ENCODE peak calls at places on chromosomes 12 and 14, in six cellular contexts. Q is coronary artery, D is upper lobe of right lung, H is NB4, W is right lobe of liver, N is cardiac muscle cell. C is an unnamed sample.

GRCh38 chr12:43805149-43805856 is 814 bp downstream of the TWF1 start:
- DNase-seq in Q (no peak), D (no peak), H (peak), W (no peak), N (peak), C (no peak)

GRCh38 chr12:108563804-108564151 is 1.4 kb downstream of the ISCU start:
- DNase-seq in Q (no peak), D (no peak), H (no peak), W (no peak), N (no peak), C (no peak)

GRCh38 chr12:117587646-117588287 is 226.3 kb upstream of the NOS1 start:
- DNase-seq in Q (no peak), D (peak), H (peak), W (peak), N (peak), C (no peak)

GRCh38 chr14:96271421-96271762 is 15.4 kb downstream of the BDKRB1 start:
- DNase-seq in Q (no peak), D (no peak), H (peak), W (no peak), N (no peak), C (peak)

GRCh38 chr14:78232666-78233065 is 62.5 kb downstream of the NRXN3 start:
- DNase-seq in Q (no peak), D (no peak), H (no peak), W (no peak), N (no peak), C (no peak)

GRCh38 chr12:25830456-25830855 is 128.0 kb upstream of the RASSF8 start:
- DNase-seq in Q (no peak), D (no peak), H (no peak), W (no peak), N (no peak), C (no peak)

GRCh38 chr12:74537707-74538385 is at the start of gene ATXN7L3B:
- DNase-seq in Q (peak), D (peak), H (peak), W (peak), N (peak), C (peak)

GRCh38 chr12:90211017-90211416 is 502.4 kb upstream of the ATP2B1 start:
- DNase-seq in Q (no peak), D (no peak), H (no peak), W (no peak), N (peak), C (peak)

GRCh38 chr12:45034861-45035265 is 16.0 kb downstream of the DBX2 start:
- DNase-seq in Q (no peak), D (no peak), H (no peak), W (no peak), N (no peak), C (no peak)

GRCh38 chr12:70920251-70920851 is at the start of gene PTPRR:
- DNase-seq in Q (no peak), D (peak), H (no peak), W (no peak), N (peak), C (no peak)

GRCh38 chr12:19759229-19759628 is 319.9 kb downstream of the AEBP2 start:
- DNase-seq in Q (no peak), D (no peak), H (no peak), W (no peak), N (peak), C (no peak)

GRCh38 chr12:122842505-122843405 is 7.5 kb downstream of the HIP1R start:
- DNase-seq in Q (peak), D (no peak), H (no peak), W (no peak), N (no peak), C (no peak)

GRCh38 chr12:39620664-39621658 is 1.4 kb upstream of the ABCD2 start:
- DNase-seq in Q (no peak), D (no peak), H (no peak), W (no peak), N (peak), C (no peak)

GRCh38 chr14:68816183-68816942 is 23.5 kb upstream of the ZFP36L1 start:
- DNase-seq in Q (peak), D (peak), H (peak), W (peak), N (peak), C (no peak)

GRCh38 chr14:50812856-50813543 is 18.0 kb downstream of the NIN start:
- DNase-seq in Q (no peak), D (no peak), H (peak), W (no peak), N (no peak), C (no peak)

GRCh38 chr12:70535896-70536374 is 101.3 kb downstream of the PTPRB start:
- DNase-seq in Q (no peak), D (no peak), H (no peak), W (no peak), N (peak), C (no peak)

GRCh38 chr12:1429980-1430379 is 164.4 kb downstream of the FBXL14 start:
- DNase-seq in Q (no peak), D (no peak), H (peak), W (no peak), N (peak), C (no peak)

GRCh38 chr12:15180975-15181683 is 40.1 kb downstream of the RERG start:
- DNase-seq in Q (no peak), D (no peak), H (no peak), W (no peak), N (no peak), C (no peak)

GRCh38 chr12:85057370-85057963 is 21.3 kb downstream of the LRRIQ1 start:
- DNase-seq in Q (no peak), D (no peak), H (peak), W (no peak), N (peak), C (no peak)

GRCh38 chr12:100324498-100324897 is 32.4 kb upstream of the SLC17A8 start:
- DNase-seq in Q (no peak), D (no peak), H (no peak), W (no peak), N (no peak), C (no peak)

GRCh38 chr12:116116650-116117424 is 160.7 kb downstream of the MED13L start:
- DNase-seq in Q (no peak), D (no peak), H (no peak), W (no peak), N (no peak), C (no peak)

DNA sequence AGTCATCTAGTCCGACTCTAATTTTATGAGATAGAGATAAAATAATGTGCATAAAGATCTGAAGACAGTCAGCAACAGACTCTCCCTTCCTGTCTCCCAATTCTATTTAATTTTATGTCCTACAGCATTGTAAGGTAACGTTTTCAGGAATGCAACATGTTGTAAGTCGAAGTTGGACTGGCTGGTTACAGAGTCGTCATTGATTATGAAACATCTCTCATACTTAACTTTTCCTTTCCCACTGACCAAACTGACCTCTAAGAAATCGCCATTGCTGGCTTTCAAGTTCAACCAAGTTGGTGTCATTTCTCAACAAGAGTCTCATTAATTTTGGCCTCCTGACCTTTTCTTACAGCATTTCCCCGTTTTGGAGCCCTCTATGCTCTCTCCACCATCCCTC is 4.9 kb upstream of the RIC8B start:
- DNase-seq in Q (no peak), D (no peak), H (no peak), W (no peak), N (peak), C (no peak)
- TF ChIP-seq CTCF in Q (no peak), D (no peak), H (no peak), W (no peak), N (no peak), C (no peak)

DNA sequence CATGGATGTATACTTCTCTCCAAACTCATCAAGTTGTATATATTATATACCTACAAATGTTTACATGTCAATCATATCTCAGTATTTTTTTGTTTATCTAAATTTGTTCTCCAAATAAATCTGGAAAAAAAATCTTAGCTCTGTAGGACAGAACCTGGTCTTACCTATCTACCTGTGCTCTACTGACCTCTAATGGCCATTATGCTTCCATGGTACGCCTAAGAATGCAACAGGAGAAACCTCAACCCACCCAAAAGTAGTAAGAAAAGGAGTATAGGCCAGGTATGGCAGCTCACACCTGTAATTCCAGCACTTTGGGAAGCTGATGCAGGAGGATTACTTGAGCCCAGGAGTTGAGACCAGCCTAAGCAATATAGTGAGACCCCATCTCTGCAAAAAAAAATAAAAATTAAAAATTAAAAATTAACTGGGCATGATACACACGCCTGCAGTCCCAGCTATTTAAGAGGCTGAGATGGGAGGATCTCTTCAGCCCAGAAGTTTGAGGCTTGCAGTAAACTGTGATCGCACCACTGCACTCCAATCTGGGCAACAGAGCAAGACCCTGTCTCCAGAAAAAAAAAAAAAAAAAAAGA is 8.7 kb downstream of the OR11H4 start:
- DNase-seq in Q (no peak), D (no peak), H (peak), W (no peak), N (no peak), C (no peak)
- TF ChIP-seq CTCF in Q (no peak), D (peak), H (peak), W (peak), N (no peak), C (peak)

GRCh38 chr14:71647086-71647784 is 285.0 kb upstream of the RGS6 start:
- DNase-seq in Q (no peak), D (no peak), H (no peak), W (no peak), N (no peak), C (no peak)
- TF ChIP-seq CTCF in Q (no peak), D (no peak), H (no peak), W (no peak), N (no peak), C (no peak)

GRCh38 chr12:124680863-124681778 is 113.7 kb upstream of the NCOR2 start:
- DNase-seq in Q (no peak), D (no peak), H (peak), W (peak), N (peak), C (peak)
- TF ChIP-seq CTCF in Q (no peak), D (peak), H (peak), W (no peak), N (peak), C (no peak)

C was measured in keratinocyte.